ENCODE peak calls at places on chromosomes 16 and 17, in five cellular contexts. Q is T-cell, W is GDM1, B is ELF-1, O is iris pigment epithelial cell. S is an unnamed sample.

GRCh38 chr16:4699030-4699556 is 5.7 kb downstream of the NUDT16L1 start:
- DNase-seq in Q (no peak), W (no peak), B (no peak), O (no peak), S (no peak)

GRCh38 chr16:67173808-67174705 is 3.7 kb downstream of the NOL3 start:
- DNase-seq in Q (peak), W (no peak), B (peak), O (peak), S (peak)

GRCh38 chr17:74750327-74751069 is 2.1 kb downstream of the NHERF1 start:
- DNase-seq in Q (no peak), W (no peak), B (peak), O (no peak), S (no peak)

GRCh38 chr17:3318336-3318735 is 20.2 kb upstream of the OR3A1 start:
- DNase-seq in Q (no peak), W (no peak), B (peak), O (no peak), S (no peak)

GRCh38 chr16:67415872-67416793 is at the start of gene ZDHHC1:
- DNase-seq in Q (no peak), W (peak), B (peak), O (peak), S (peak)

GRCh38 chr16:77762260-77762659 is 26.1 kb upstream of the VAT1L start:
- DNase-seq in Q (no peak), W (no peak), B (no peak), O (peak), S (no peak)

GRCh38 chr17:76532072-76532651 is 5.3 kb downstream of the CYGB start:
- DNase-seq in Q (no peak), W (no peak), B (no peak), O (no peak), S (no peak)

GRCh38 chr16:8673611-8674412 is 605 bp upstream of the ABAT start:
- DNase-seq in Q (no peak), W (no peak), B (peak), O (no peak), S (no peak)

GRCh38 chr17:41065829-41066624 is at the start of gene KRTAP2-4:
- DNase-seq in Q (no peak), W (no peak), B (no peak), O (peak), S (no peak)

GRCh38 chr17:83065660-83066542 is 13.5 kb upstream of the METRNL start:
- DNase-seq in Q (no peak), W (no peak), B (no peak), O (no peak), S (no peak)

GRCh38 chr16:75754126-75754525 is 27.8 kb upstream of the CPHXL start:
- DNase-seq in Q (no peak), W (no peak), B (no peak), O (peak), S (no peak)

GRCh38 chr16:81149614-81150013 is 53.4 kb upstream of the GCSH start:
- DNase-seq in Q (no peak), W (no peak), B (no peak), O (no peak), S (no peak)

GRCh38 chr17:75557852-75558665 is 29.5 kb upstream of the MYO15B start:
- DNase-seq in Q (no peak), W (no peak), B (no peak), O (no peak), S (no peak)

GRCh38 chr17:7888184-7888920 is at the start of gene CHD3:
- DNase-seq in Q (no peak), W (no peak), B (peak), O (peak), S (no peak)

GRCh38 chr17:55549140-55549539 is 37.9 kb upstream of the SMIM36 start:
- DNase-seq in Q (no peak), W (no peak), B (peak), O (no peak), S (no peak)

GRCh38 chr17:44217738-44218343 is 1.6 kb downstream of the UBTF start:
- DNase-seq in Q (no peak), W (no peak), B (no peak), O (no peak), S (no peak)

GRCh38 chr17:76700627-76701470 is 9.9 kb downstream of the MXRA7 start:
- DNase-seq in Q (no peak), W (no peak), B (peak), O (peak), S (no peak)

GRCh38 chr17:50559674-50560184 is 786 bp upstream of the CACNA1G start:
- DNase-seq in Q (no peak), W (no peak), B (peak), O (peak), S (peak)

GRCh38 chr17:63701477-63702222 is 1.7 kb upstream of the LIMD2 start:
- DNase-seq in Q (peak), W (no peak), B (no peak), O (no peak), S (peak)

GRCh38 chr16:670485-671352 is 2.8 kb downstream of the RHOT2 start:
- DNase-seq in Q (no peak), W (no peak), B (no peak), O (no peak), S (no peak)

GRCh38 chr17:31524926-31525800 is 133.7 kb downstream of the RAB11FIP4 start:
- DNase-seq in Q (peak), W (peak), B (peak), O (peak), S (peak)

GRCh38 chr16:2708955-2709587 is 11.0 kb downstream of the PRSS27 start:
- DNase-seq in Q (no peak), W (no peak), B (no peak), O (no peak), S (no peak)

GRCh38 chr17:16406742-16407674 is 8.4 kb upstream of the TRPV2 start:
- DNase-seq in Q (no peak), W (no peak), B (peak), O (no peak), S (peak)

GRCh38 chr16:82824408-82824807 is 197.6 kb downstream of the CDH13 start:
- DNase-seq in Q (no peak), W (no peak), B (no peak), O (no peak), S (no peak)

GRCh38 chr16:9364721-9365693 is 273.6 kb downstream of the HAPSTR1 start:
- DNase-seq in Q (no peak), W (no peak), B (no peak), O (no peak), S (no peak)

GRCh38 chr16:31083981-31084380 is 4.8 kb downstream of the PRSS53 start:
- DNase-seq in Q (no peak), W (no peak), B (no peak), O (no peak), S (no peak)

GRCh38 chr17:19313066-19313745 is 49.3 kb downstream of the B9D1 start:
- DNase-seq in Q (no peak), W (no peak), B (no peak), O (no peak), S (no peak)

GRCh38 chr17:4340914-4341615 is 25.4 kb downstream of the UBE2G1 start:
- DNase-seq in Q (no peak), W (no peak), B (no peak), O (no peak), S (peak)

GRCh38 chr17:37310940-37311339 is 64.8 kb upstream of the C17orf78 start:
- DNase-seq in Q (no peak), W (no peak), B (no peak), O (no peak), S (no peak)

GRCh38 chr16:88804552-88805339 is 1.2 kb downstream of the CDT1 start:
- DNase-seq in Q (no peak), W (no peak), B (no peak), O (no peak), S (peak)

GRCh38 chr17:37570527-37571093 is 38.6 kb downstream of the SYNRG start:
- DNase-seq in Q (no peak), W (no peak), B (peak), O (peak), S (peak)

GRCh38 chr17:17815062-17815406 is 21.8 kb downstream of the SREBF1 start:
- DNase-seq in Q (no peak), W (no peak), B (no peak), O (no peak), S (no peak)